ENCODE peak calls at places on chromosomes 7 and 10, in five cellular contexts. L is brain microvascular endothelial cell, Y is IMR-90, Q is heart left ventricle, H is ovary. C is an unnamed sample.

GRCh38 chr7:158247758-158248487 is 339.7 kb downstream of the PTPRN2 start:
- DNase-seq in Y (no peak), Q (no peak), H (no peak), L (no peak), C (no peak)

GRCh38 chr10:266974-267425 is 131.7 kb downstream of the ZMYND11 start:
- DNase-seq in Y (peak; percentile 51), H (no peak), L (peak; percentile 44), Q (no peak), C (no peak)

GRCh38 chr7:3844545-3845151 is 543.6 kb downstream of the SDK1 start:
- DNase-seq in Y (no peak), H (no peak), Q (no peak), L (no peak), C (no peak)

GRCh38 chr7:39592586-39592985 is 26.4 kb downstream of the YAE1 start:
- DNase-seq in Y (peak; percentile 84), H (no peak), L (no peak), Q (no peak), C (no peak)

GRCh38 chr7:31782411-31782991 is 95.5 kb downstream of the PPP1R17 start:
- DNase-seq in Q (no peak), H (no peak), Y (peak; percentile 77), L (peak; percentile 64), C (peak; percentile 17)

GRCh38 chr7:100483101-100483727 is 513 bp upstream of the NYAP1 start:
- DNase-seq in Q (peak; percentile 88), Y (peak; percentile 16), H (peak; percentile 87), L (peak; percentile 14), C (peak; percentile 77)

GRCh38 chr10:47143072-47143471 is 156.9 kb upstream of the GDF10 start:
- DNase-seq in L (no peak), H (no peak), Q (no peak), Y (no peak), C (no peak)

GRCh38 chr10:70378122-70378521 is 4.3 kb downstream of the LRRC20 start:
- DNase-seq in H (no peak), Y (peak; percentile 95), Q (no peak), L (peak; percentile 48), C (no peak)

GRCh38 chr7:71615017-71615416 is 483.1 kb downstream of the GALNT17 start:
- DNase-seq in L (no peak), H (no peak), Y (no peak), Q (no peak), C (peak; percentile 11)

GRCh38 chr7:129341838-129342806 is 92.1 kb upstream of the STRIP2 start:
- DNase-seq in L (no peak), H (no peak), Y (no peak), Q (no peak), C (no peak)

GRCh38 chr7:105309235-105310156 is 79.2 kb downstream of the SRPK2 start:
- DNase-seq in H (no peak), Y (no peak), L (peak; percentile 6), Q (no peak), C (peak; percentile 38)

GRCh38 chr7:93232673-93233018 is 480 bp downstream of the VPS50 start:
- DNase-seq in Q (no peak), H (no peak), Y (no peak), L (no peak), C (no peak)

GRCh38 chr7:5477723-5478531 is 54.3 kb upstream of the TNRC18 start:
- DNase-seq in H (no peak), L (no peak), Q (no peak), Y (no peak), C (no peak)

GRCh38 chr10:29540016-29540415 is 94.8 kb downstream of the SVIL start:
- DNase-seq in H (no peak), L (no peak), Q (no peak), Y (no peak), C (peak; percentile 59)

GRCh38 chr7:68158686-68159255 is 1162.1 kb downstream of the TYW1 start:
- DNase-seq in Y (no peak), Q (no peak), L (no peak), H (no peak), C (peak; percentile 60)

GRCh38 chr7:40437498-40437897 is 302.7 kb downstream of the SUGCT start:
- DNase-seq in L (peak; percentile 89), Y (peak; percentile 95), Q (no peak), H (no peak), C (peak; percentile 10)

GRCh38 chr7:26787696-26788095 is 76.7 kb downstream of the SKAP2 start:
- DNase-seq in L (no peak), Q (no peak), H (no peak), Y (no peak), C (peak; percentile 57)

GRCh38 chr10:124864421-124865193 is 63.0 kb downstream of the ABRAXAS2 start:
- DNase-seq in Q (peak; percentile 83), H (no peak), L (peak; percentile 2), Y (no peak), C (peak; percentile 25)

GRCh38 chr10:65176994-65177393 is 1655.8 kb downstream of the REEP3 start:
- DNase-seq in Q (no peak), H (no peak), L (no peak), Y (no peak), C (no peak)

GRCh38 chr7:115357213-115357999 is 435.5 kb downstream of the MDFIC start:
- DNase-seq in H (no peak), L (no peak), Q (no peak), Y (peak; percentile 94), C (peak; percentile 88)

GRCh38 chr10:67302701-67303100 is 376.9 kb downstream of the LRRTM3 start:
- DNase-seq in H (no peak), L (no peak), Q (no peak), Y (no peak), C (no peak)

GRCh38 chr10:128173383-128173782 is 47.2 kb upstream of the MKI67 start:
- DNase-seq in Q (no peak), Y (no peak), L (peak; percentile 45), H (no peak), C (no peak)

GRCh38 chr7:76426246-76426645 is 1.5 kb downstream of the ZP3 start:
- DNase-seq in Q (no peak), H (no peak), Y (no peak), L (no peak), C (no peak)

GRCh38 chr7:78716876-78717275 is 736.6 kb downstream of the MAGI2 start:
- DNase-seq in Y (no peak), H (no peak), Q (peak; percentile 23), L (no peak), C (no peak)

GRCh38 chr7:139899328-139900020 is 70.4 kb downstream of the TBXAS1 start:
- DNase-seq in Y (no peak), L (no peak), H (no peak), Q (no peak), C (no peak)

GRCh38 chr7:96169439-96169838 is 152.5 kb downstream of the SLC25A13 start:
- DNase-seq in Q (no peak), L (peak; percentile 35), Y (no peak), H (no peak), C (no peak)

GRCh38 chr10:38038107-38038931 is 27.8 kb downstream of the ZNF33A start:
- DNase-seq in L (no peak), Q (no peak), H (no peak), Y (peak; percentile 8), C (no peak)

GRCh38 chr7:7696458-7697119 is 21.8 kb downstream of the RPA3 start:
- DNase-seq in Y (peak; percentile 51), H (no peak), Q (no peak), L (peak; percentile 29), C (no peak)

GRCh38 chr7:83701744-83702143 is 52.8 kb upstream of the SEMA3E start:
- DNase-seq in L (no peak), Y (no peak), Q (no peak), H (no peak), C (peak; percentile 9)

GRCh38 chr7:128948312-128948973 is 10.7 kb downstream of the IRF5 start:
- DNase-seq in H (no peak), Q (no peak), L (no peak), Y (no peak), C (no peak)

GRCh38 chr10:30391266-30391665 is 42.2 kb upstream of the MTPAP start:
- DNase-seq in Y (no peak), H (no peak), Q (no peak), L (no peak), C (no peak)

GRCh38 chr10:99329891-99330674 is 927 bp downstream of the CNNM1 start:
- DNase-seq in Q (no peak), Y (peak; percentile 4), H (peak; percentile 33), L (no peak), C (no peak)

GRCh38 chr10:79137826-79138225 is 69.1 kb downstream of the ZMIZ1 start:
- DNase-seq in L (no peak), Y (peak; percentile 62), Q (no peak), H (peak; percentile 74), C (peak; percentile 87)

GRCh38 chr7:91182819-91183405 is 81.3 kb upstream of the FZD1 start:
- DNase-seq in Y (peak; percentile 98), L (peak; percentile 89), Q (no peak), H (no peak), C (no peak)

GRCh38 chr7:155378959-155379871 is 78.7 kb upstream of the EN2 start:
- DNase-seq in Y (no peak), H (no peak), Q (no peak), L (no peak), C (no peak)

GRCh38 chr7:155381852-155382801 is 75.8 kb upstream of the EN2 start:
- DNase-seq in L (no peak), Q (no peak), Y (no peak), H (no peak), C (no peak)

GRCh38 chr7:155380221-155380861 is 77.6 kb upstream of the EN2 start:
- DNase-seq in Y (peak; percentile 54), L (peak; percentile 49), Q (peak; percentile 83), H (peak; percentile 46), C (peak; percentile 73)

GRCh38 chr7:155382802-155383171 is 75.1 kb upstream of the EN2 start:
- DNase-seq in L (no peak), H (no peak), Q (no peak), Y (no peak), C (no peak)

GRCh38 chr7:155380986-155381851 is 76.7 kb upstream of the EN2 start:
- DNase-seq in L (no peak), Y (no peak), H (no peak), Q (no peak), C (no peak)
- H3K27ac ChIP-seq in L (no peak overlapping the region), Y (no peak overlapping the region), H (no peak overlapping the region), Q (no peak overlapping the region), C (no peak overlapping the region)

GRCh38 chr7:44847509-44847919 is 373 bp downstream of the H2AZ2 start:
- DNase-seq in Q (peak; percentile 95), H (peak; percentile 91), L (peak; percentile 80), Y (peak; percentile 82), C (peak; percentile 90)

GRCh38 chr7:44847920-44848634 is at the start of gene H2AZ2:
- DNase-seq in H (peak; percentile 100), Y (peak; percentile 100), Q (peak; percentile 100), L (peak; percentile 100), C (peak; percentile 100)

GRCh38 chr7:44846816-44847508 is 925 bp downstream of the H2AZ2 start:
- DNase-seq in L (no peak), Q (no peak), H (no peak), Y (no peak), C (peak; percentile 16)

GRCh38 chr7:44852590-44852989 is 4.7 kb upstream of the H2AZ2 start:
- DNase-seq in Y (no peak), Q (no peak), H (no peak), L (no peak), C (no peak)

GRCh38 chr7:44849277-44850210 is 1.7 kb upstream of the H2AZ2 start:
- DNase-seq in Q (no peak), H (no peak), Y (peak; percentile 66), L (no peak), C (peak; percentile 11)
- H3K4me3 ChIP-seq in Q (peak overlapping the region; percentile 64), H (no peak overlapping the region), Y (no peak overlapping the region), L (no peak overlapping the region), C (peak overlapping the region; percentile 74)

GRCh38 chr10:71611709-71612422 is 107.7 kb downstream of the C10orf105 start:
- DNase-seq in Y (no peak), L (no peak), Q (no peak), H (no peak), C (no peak)
- H3K27ac ChIP-seq in Y (no peak overlapping the region), L (no peak overlapping the region), Q (no peak overlapping the region), H (no peak overlapping the region), C (no peak overlapping the region)

GRCh38 chr10:50991496-50992355 is 82.6 kb upstream of the PRKG1 start:
- DNase-seq in L (peak; percentile 59), H (peak; percentile 49), Q (peak; percentile 84), Y (peak; percentile 67), C (peak; percentile 13)
- H3K4me3 ChIP-seq in L (peak overlapping the region; percentile 80), H (peak overlapping the region; percentile 82), Q (peak overlapping the region; percentile 84), Y (peak overlapping the region; percentile 82), C (peak overlapping the region; percentile 72)